ENCODE peak calls at places on chromosomes 5 and 9, in seven cellular contexts. K is RWPE1, B is gastrocnemius medialis, A is neural crest cell, G is ovary, R is GM20000, L is left lung. I is an unnamed sample.
A peak's percentile ranks its signal among the peaks of the same experiment; 100 is the strongest.

GRCh38 chr5:126433708-126434107 is 10.5 kb downstream of the GRAMD2B start:
- DNase-seq in K (no peak), R (no peak), A (no peak), L (no peak), G (no peak), B (no peak), I (no peak)

GRCh38 chr9:92639791-92640271 is 30.1 kb downstream of the IPPK start:
- DNase-seq in R (no peak), A (no peak), K (no peak), L (no peak), G (no peak), B (no peak), I (no peak)

GRCh38 chr9:84862786-84863185 is 193.3 kb downstream of the NTRK2 start:
- DNase-seq in R (no peak), G (no peak), K (peak; percentile 89), B (no peak), A (no peak), L (peak; percentile 40), I (no peak)

GRCh38 chr5:37806016-37806415 is 33.8 kb downstream of the GDNF start:
- DNase-seq in B (no peak), G (no peak), K (no peak), R (no peak), L (no peak), A (no peak), I (no peak)

GRCh38 chr5:88823201-88823600 is 59.8 kb downstream of the MEF2C start:
- DNase-seq in B (no peak), G (no peak), A (no peak), L (no peak), R (no peak), K (no peak), I (no peak)

GRCh38 chr5:178869577-178869976 is 9.8 kb downstream of the ZNF354B start:
- DNase-seq in G (no peak), A (no peak), K (no peak), R (no peak), B (no peak), L (no peak), I (no peak)

GRCh38 chr5:87899109-87900100 is 369.2 kb downstream of the TMEM161B start:
- DNase-seq in G (no peak), R (no peak), A (peak; percentile 72), K (no peak), L (no peak), B (peak; percentile 54), I (peak; percentile 16)

GRCh38 chr5:32531885-32532520 is 53.4 kb upstream of the SUB1 start:
- DNase-seq in G (no peak), B (no peak), R (no peak), L (no peak), K (no peak), A (no peak), I (no peak)

GRCh38 chr9:15211994-15212501 is 95.0 kb downstream of the TTC39B start:
- DNase-seq in R (no peak), B (no peak), A (no peak), K (no peak), L (no peak), G (no peak), I (no peak)

GRCh38 chr5:141492168-141492885 is 3.4 kb downstream of the PCDHGC5 start:
- DNase-seq in B (no peak), R (peak; percentile 74), A (no peak), G (no peak), K (no peak), L (no peak), I (no peak)

GRCh38 chr5:163565931-163566608 is 60.7 kb downstream of the MAT2B start:
- DNase-seq in R (no peak), G (no peak), A (peak; percentile 12), L (no peak), K (peak; percentile 22), B (no peak), I (no peak)

GRCh38 chr9:75233011-75233410 is 144.7 kb downstream of the OSTF1 start:
- DNase-seq in A (no peak), B (no peak), L (no peak), K (no peak), G (no peak), R (no peak), I (no peak)

GRCh38 chr5:88502179-88503064 is 233.8 kb upstream of the TMEM161B start:
- DNase-seq in L (no peak), G (no peak), B (no peak), K (no peak), A (no peak), R (peak; percentile 38), I (no peak)

GRCh38 chr9:82115900-82116299 is 127.3 kb downstream of the SPATA31D1 start:
- DNase-seq in B (no peak), L (no peak), R (no peak), A (no peak), G (no peak), K (no peak), I (no peak)
- TF ChIP-seq CTCF in B (no peak), L (no peak), R (no peak), A (no peak), G (no peak), K (no peak), I (no peak)

GRCh38 chr5:156272139-156272538 is 54.8 kb upstream of the SGCD start:
- DNase-seq in K (no peak), A (no peak), L (no peak), R (no peak), B (no peak), G (no peak), I (no peak)

GRCh38 chr5:156274455-156274854 is 52.5 kb upstream of the SGCD start:
- DNase-seq in B (no peak), A (no peak), K (no peak), G (no peak), L (no peak), R (no peak), I (no peak)

GRCh38 chr5:156273325-156273724 is 53.6 kb upstream of the SGCD start:
- DNase-seq in A (no peak), R (no peak), B (no peak), G (no peak), K (no peak), L (no peak), I (no peak)

GRCh38 chr5:156271569-156271968 is 55.4 kb upstream of the SGCD start:
- DNase-seq in K (no peak), R (no peak), B (peak; percentile 57), G (no peak), L (no peak), A (no peak), I (no peak)
- TF ChIP-seq CTCF in K (no peak), R (no peak), B (no peak), G (no peak), L (no peak), A (no peak), I (no peak)

GRCh38 chr5:53733853-53734252 is 173.4 kb downstream of the NDUFS4 start:
- DNase-seq in K (no peak), L (no peak), R (no peak), G (no peak), B (no peak), A (no peak), I (no peak)
- TF ChIP-seq CTCF in K (no peak), L (no peak), R (no peak), G (no peak), B (no peak), A (no peak), I (no peak)

GRCh38 chr9:4228606-4229005 is 71.3 kb downstream of the GLIS3 start:
- DNase-seq in G (no peak), B (no peak), L (no peak), K (no peak), R (no peak), A (no peak), I (no peak)

GRCh38 chr9:4228142-4228541 is 71.7 kb downstream of the GLIS3 start:
- DNase-seq in G (no peak), K (no peak), R (no peak), L (no peak), A (no peak), B (no peak), I (no peak)

GRCh38 chr9:4226331-4227250 is 73.3 kb downstream of the GLIS3 start:
- DNase-seq in A (no peak), K (no peak), G (no peak), L (no peak), R (no peak), B (no peak), I (no peak)

GRCh38 chr9:4225291-4226119 is 74.4 kb downstream of the GLIS3 start:
- DNase-seq in G (no peak), A (no peak), B (no peak), K (no peak), L (no peak), R (no peak), I (no peak)

GRCh38 chr9:4229252-4229651 is 70.6 kb downstream of the GLIS3 start:
- DNase-seq in A (no peak), G (no peak), K (no peak), L (no peak), B (no peak), R (no peak), I (no peak)
- TF ChIP-seq CTCF in A (no peak), G (no peak), K (no peak), L (no peak), B (no peak), R (no peak), I (no peak)

GRCh38 chr5:103601314-103601713 is 38.7 kb upstream of the NUDT12 start:
- DNase-seq in R (no peak), L (no peak), G (no peak), B (no peak), K (no peak), A (no peak), I (no peak)

GRCh38 chr5:103602465-103602864 is 39.9 kb upstream of the NUDT12 start:
- DNase-seq in G (no peak), R (no peak), K (no peak), A (no peak), L (no peak), B (no peak), I (no peak)

GRCh38 chr5:103607346-103607745 is 44.8 kb upstream of the NUDT12 start:
- DNase-seq in L (no peak), G (no peak), R (no peak), B (no peak), K (no peak), A (no peak), I (no peak)

DNA sequence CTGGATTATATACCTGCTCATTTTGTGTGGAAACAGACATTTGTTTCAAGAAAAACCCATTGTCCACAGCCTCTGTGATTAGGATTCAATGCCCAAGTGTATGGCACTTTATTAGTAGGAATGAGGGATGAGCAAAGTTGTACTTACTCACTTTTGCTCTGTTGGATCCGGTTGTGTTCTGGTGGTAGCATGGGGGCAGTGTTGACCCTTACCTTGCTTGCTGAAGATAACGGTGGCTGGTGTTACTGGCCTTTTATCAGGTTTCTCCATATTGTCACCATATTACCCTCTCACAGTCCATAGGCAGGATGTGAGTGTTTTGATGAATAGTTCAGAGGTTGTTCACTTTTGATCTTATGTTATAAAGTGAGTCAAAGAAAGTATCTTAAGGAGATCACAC is 42.7 kb upstream of the NUDT12 start:
- DNase-seq in L (no peak), A (no peak), G (no peak), R (no peak), B (no peak), K (no peak), I (no peak)
- TF ChIP-seq CTCF in L (no peak), A (no peak), G (no peak), R (no peak), B (no peak), K (no peak), I (no peak)